ENCODE peak calls at places on chromosomes 5 and 9, in seven cellular contexts. One of them, this sample, is unnamed.

GRCh38 chr5:162227075-162227474 is 159.5 kb downstream of the GABRG2 start:
- DNase-seq in fibroblast of mammary gland: no peak
- DNase-seq in DMS 273 treated with DMSO at 0.1 percent for 48 hours: no peak
- DNase-seq in foreskin fibroblast: no peak
- DNase-seq in activated T-helper 1 cell treated with Interleukin-2 at 50 U/mL for 16 hours: no peak
- DNase-seq in activated T-helper 2 cell treated with anti-CD3 and anti-CD28 coated beads, Interferon-gamma antibody, Interleukin-2, Interleukin-4, amounts not matched to agents 10 μg/mL and 5 μg/mL and 100 μg/mL, durations not matched to agents 14 hours and 24 hours and 36 hours: no peak
- DNase-seq in colonic mucosa: no peak
- DNase-seq in this sample: no peak

GRCh38 chr5:69331528-69332445 is 814 bp downstream of the CCDC125 start:
- DNase-seq in fibroblast of mammary gland: no peak
- DNase-seq in DMS 273 treated with DMSO at 0.1 percent for 48 hours: no peak
- DNase-seq in foreskin fibroblast: no peak
- DNase-seq in activated T-helper 1 cell treated with Interleukin-2 at 50 U/mL for 16 hours: no peak
- DNase-seq in activated T-helper 2 cell treated with anti-CD3 and anti-CD28 coated beads, Interferon-gamma antibody, Interleukin-2, Interleukin-4, amounts not matched to agents 10 μg/mL and 5 μg/mL and 100 μg/mL, durations not matched to agents 14 hours and 24 hours and 36 hours: no peak
- DNase-seq in colonic mucosa: peak; percentile 66
- DNase-seq in this sample: no peak

GRCh38 chr5:93575466-93575865 is 5.6 kb downstream of the NR2F1-AS1 start:
- DNase-seq in fibroblast of mammary gland: no peak
- DNase-seq in DMS 273 treated with DMSO at 0.1 percent for 48 hours: no peak
- DNase-seq in foreskin fibroblast: no peak
- DNase-seq in activated T-helper 1 cell treated with Interleukin-2 at 50 U/mL for 16 hours: no peak
- DNase-seq in activated T-helper 2 cell treated with anti-CD3 and anti-CD28 coated beads, Interferon-gamma antibody, Interleukin-2, Interleukin-4, amounts not matched to agents 10 μg/mL and 5 μg/mL and 100 μg/mL, durations not matched to agents 14 hours and 24 hours and 36 hours: no peak
- DNase-seq in colonic mucosa: no peak
- DNase-seq in this sample: no peak

GRCh38 chr5:58972301-58972700 is 389.4 kb downstream of the RAB3C start:
- DNase-seq in fibroblast of mammary gland: peak; percentile 56
- DNase-seq in DMS 273 treated with DMSO at 0.1 percent for 48 hours: no peak
- DNase-seq in foreskin fibroblast: no peak
- DNase-seq in activated T-helper 1 cell treated with Interleukin-2 at 50 U/mL for 16 hours: no peak
- DNase-seq in activated T-helper 2 cell treated with anti-CD3 and anti-CD28 coated beads, Interferon-gamma antibody, Interleukin-2, Interleukin-4, amounts not matched to agents 10 μg/mL and 5 μg/mL and 100 μg/mL, durations not matched to agents 14 hours and 24 hours and 36 hours: no peak
- DNase-seq in colonic mucosa: no peak
- DNase-seq in this sample: no peak

GRCh38 chr5:89282832-89283510 is 400.0 kb upstream of the MEF2C start:
- DNase-seq in fibroblast of mammary gland: peak; percentile 85
- DNase-seq in DMS 273 treated with DMSO at 0.1 percent for 48 hours: no peak
- DNase-seq in foreskin fibroblast: peak; percentile 55
- DNase-seq in activated T-helper 1 cell treated with Interleukin-2 at 50 U/mL for 16 hours: no peak
- DNase-seq in activated T-helper 2 cell treated with anti-CD3 and anti-CD28 coated beads, Interferon-gamma antibody, Interleukin-2, Interleukin-4, amounts not matched to agents 10 μg/mL and 5 μg/mL and 100 μg/mL, durations not matched to agents 14 hours and 24 hours and 36 hours: no peak
- DNase-seq in colonic mucosa: no peak
- DNase-seq in this sample: no peak

GRCh38 chr5:38167562-38167996 is 90.8 kb upstream of the EGFLAM start:
- DNase-seq in fibroblast of mammary gland: no peak
- DNase-seq in DMS 273 treated with DMSO at 0.1 percent for 48 hours: no peak
- DNase-seq in foreskin fibroblast: no peak
- DNase-seq in activated T-helper 1 cell treated with Interleukin-2 at 50 U/mL for 16 hours: no peak
- DNase-seq in activated T-helper 2 cell treated with anti-CD3 and anti-CD28 coated beads, Interferon-gamma antibody, Interleukin-2, Interleukin-4, amounts not matched to agents 10 μg/mL and 5 μg/mL and 100 μg/mL, durations not matched to agents 14 hours and 24 hours and 36 hours: no peak
- DNase-seq in colonic mucosa: no peak
- DNase-seq in this sample: peak; percentile 50

GRCh38 chr9:134225816-134226215 is 61.5 kb upstream of the RNU6ATAC start:
- DNase-seq in fibroblast of mammary gland: no peak
- DNase-seq in DMS 273 treated with DMSO at 0.1 percent for 48 hours: no peak
- DNase-seq in foreskin fibroblast: no peak
- DNase-seq in activated T-helper 1 cell treated with Interleukin-2 at 50 U/mL for 16 hours: no peak
- DNase-seq in activated T-helper 2 cell treated with anti-CD3 and anti-CD28 coated beads, Interferon-gamma antibody, Interleukin-2, Interleukin-4, amounts not matched to agents 10 μg/mL and 5 μg/mL and 100 μg/mL, durations not matched to agents 14 hours and 24 hours and 36 hours: no peak
- DNase-seq in colonic mucosa: no peak
- DNase-seq in this sample: no peak

GRCh38 chr9:129550199-129550839 is 70.6 kb downstream of the C9orf50 start:
- DNase-seq in fibroblast of mammary gland: peak; percentile 49
- DNase-seq in DMS 273 treated with DMSO at 0.1 percent for 48 hours: no peak
- DNase-seq in foreskin fibroblast: peak; percentile 70
- DNase-seq in activated T-helper 1 cell treated with Interleukin-2 at 50 U/mL for 16 hours: no peak
- DNase-seq in activated T-helper 2 cell treated with anti-CD3 and anti-CD28 coated beads, Interferon-gamma antibody, Interleukin-2, Interleukin-4, amounts not matched to agents 10 μg/mL and 5 μg/mL and 100 μg/mL, durations not matched to agents 14 hours and 24 hours and 36 hours: no peak
- DNase-seq in colonic mucosa: peak; percentile 65
- DNase-seq in this sample: no peak

GRCh38 chr9:121267689-121268597 is at the start of gene GSN:
- DNase-seq in fibroblast of mammary gland: peak; percentile 63
- DNase-seq in DMS 273 treated with DMSO at 0.1 percent for 48 hours: no peak
- DNase-seq in foreskin fibroblast: peak; percentile 69
- DNase-seq in activated T-helper 1 cell treated with Interleukin-2 at 50 U/mL for 16 hours: peak; percentile 29
- DNase-seq in activated T-helper 2 cell treated with anti-CD3 and anti-CD28 coated beads, Interferon-gamma antibody, Interleukin-2, Interleukin-4, amounts not matched to agents 10 μg/mL and 5 μg/mL and 100 μg/mL, durations not matched to agents 14 hours and 24 hours and 36 hours: peak; percentile 40
- DNase-seq in colonic mucosa: peak; percentile 91
- DNase-seq in this sample: no peak

GRCh38 chr5:138626333-138626944 is 51.2 kb upstream of the HSPA9 start:
- DNase-seq in fibroblast of mammary gland: peak; percentile 38
- DNase-seq in DMS 273 treated with DMSO at 0.1 percent for 48 hours: no peak
- DNase-seq in foreskin fibroblast: peak; percentile 21
- DNase-seq in activated T-helper 1 cell treated with Interleukin-2 at 50 U/mL for 16 hours: no peak
- DNase-seq in activated T-helper 2 cell treated with anti-CD3 and anti-CD28 coated beads, Interferon-gamma antibody, Interleukin-2, Interleukin-4, amounts not matched to agents 10 μg/mL and 5 μg/mL and 100 μg/mL, durations not matched to agents 14 hours and 24 hours and 36 hours: no peak
- DNase-seq in colonic mucosa: no peak
- DNase-seq in this sample: no peak

GRCh38 chr9:91712811-91713210 is 237.2 kb downstream of the ROR2 start:
- DNase-seq in fibroblast of mammary gland: no peak
- DNase-seq in DMS 273 treated with DMSO at 0.1 percent for 48 hours: no peak
- DNase-seq in foreskin fibroblast: no peak
- DNase-seq in activated T-helper 1 cell treated with Interleukin-2 at 50 U/mL for 16 hours: no peak
- DNase-seq in activated T-helper 2 cell treated with anti-CD3 and anti-CD28 coated beads, Interferon-gamma antibody, Interleukin-2, Interleukin-4, amounts not matched to agents 10 μg/mL and 5 μg/mL and 100 μg/mL, durations not matched to agents 14 hours and 24 hours and 36 hours: no peak
- DNase-seq in colonic mucosa: no peak
- DNase-seq in this sample: no peak

GRCh38 chr5:33852327-33852726 is 39.5 kb downstream of the ADAMTS12 start:
- DNase-seq in fibroblast of mammary gland: peak; percentile 45
- DNase-seq in DMS 273 treated with DMSO at 0.1 percent for 48 hours: no peak
- DNase-seq in foreskin fibroblast: no peak
- DNase-seq in activated T-helper 1 cell treated with Interleukin-2 at 50 U/mL for 16 hours: no peak
- DNase-seq in activated T-helper 2 cell treated with anti-CD3 and anti-CD28 coated beads, Interferon-gamma antibody, Interleukin-2, Interleukin-4, amounts not matched to agents 10 μg/mL and 5 μg/mL and 100 μg/mL, durations not matched to agents 14 hours and 24 hours and 36 hours: no peak
- DNase-seq in colonic mucosa: no peak
- DNase-seq in this sample: no peak

GRCh38 chr5:168434746-168435321 is 51.4 kb upstream of the RARS1 start:
- DNase-seq in fibroblast of mammary gland: peak; percentile 75
- DNase-seq in DMS 273 treated with DMSO at 0.1 percent for 48 hours: no peak
- DNase-seq in foreskin fibroblast: peak; percentile 39
- DNase-seq in activated T-helper 1 cell treated with Interleukin-2 at 50 U/mL for 16 hours: no peak
- DNase-seq in activated T-helper 2 cell treated with anti-CD3 and anti-CD28 coated beads, Interferon-gamma antibody, Interleukin-2, Interleukin-4, amounts not matched to agents 10 μg/mL and 5 μg/mL and 100 μg/mL, durations not matched to agents 14 hours and 24 hours and 36 hours: no peak
- DNase-seq in colonic mucosa: no peak
- DNase-seq in this sample: no peak

GRCh38 chr9:120688758-120689157 is 25.5 kb downstream of the MEGF9 start:
- DNase-seq in fibroblast of mammary gland: no peak
- DNase-seq in DMS 273 treated with DMSO at 0.1 percent for 48 hours: no peak
- DNase-seq in foreskin fibroblast: no peak
- DNase-seq in activated T-helper 1 cell treated with Interleukin-2 at 50 U/mL for 16 hours: no peak
- DNase-seq in activated T-helper 2 cell treated with anti-CD3 and anti-CD28 coated beads, Interferon-gamma antibody, Interleukin-2, Interleukin-4, amounts not matched to agents 10 μg/mL and 5 μg/mL and 100 μg/mL, durations not matched to agents 14 hours and 24 hours and 36 hours: no peak
- DNase-seq in colonic mucosa: no peak
- DNase-seq in this sample: no peak

This sample was measured in H1.